ENCODE peak calls at places on chromosomes 11 and 22, in seven cellular contexts. One of them, this sample, is unnamed. For H3K9me3, the result is how much of the 10 kb centered on the place peaks cover.

GRCh38 chr11:67466367-67466766 is 2.7 kb downstream of the TMEM134 start:
- DNase-seq in hepatocyte: no peak
- DNase-seq in K562: no peak
- DNase-seq in GM23248: no peak
- DNase-seq in PC-3: no peak
- DNase-seq in mammary epithelial cell: no peak
- DNase-seq in fibroblast of lung: no peak
- DNase-seq in this sample: no peak

GRCh38 chr11:88418508-88418907 is 81.0 kb upstream of the CTSC start:
- DNase-seq in GM23248: no peak
- DNase-seq in hepatocyte: no peak
- DNase-seq in mammary epithelial cell: peak
- DNase-seq in K562: no peak
- DNase-seq in fibroblast of lung: no peak
- DNase-seq in PC-3: peak
- DNase-seq in this sample: no peak

GRCh38 chr11:102722804-102723203 is 1.9 kb downstream of the MMP8 start:
- DNase-seq in PC-3: no peak
- DNase-seq in fibroblast of lung: no peak
- DNase-seq in K562: no peak
- DNase-seq in mammary epithelial cell: no peak
- DNase-seq in GM23248: no peak
- DNase-seq in hepatocyte: no peak
- DNase-seq in this sample: no peak

GRCh38 chr11:16034074-16034473 is 322.3 kb downstream of the SOX6 start:
- DNase-seq in PC-3: no peak
- DNase-seq in hepatocyte: no peak
- DNase-seq in fibroblast of lung: no peak
- DNase-seq in K562: no peak
- DNase-seq in GM23248: no peak
- DNase-seq in mammary epithelial cell: no peak
- DNase-seq in this sample: no peak

GRCh38 chr22:22721681-22722309 is 77.4 kb downstream of the GGTLC2 start:
- DNase-seq in GM23248: peak
- DNase-seq in fibroblast of lung: peak
- DNase-seq in hepatocyte: peak
- DNase-seq in mammary epithelial cell: peak
- DNase-seq in K562: no peak
- DNase-seq in PC-3: peak
- DNase-seq in this sample: peak

GRCh38 chr11:117409511-117409910 is 81.9 kb downstream of the CEP164 start:
- DNase-seq in PC-3: no peak
- DNase-seq in K562: no peak
- DNase-seq in fibroblast of lung: no peak
- DNase-seq in mammary epithelial cell: no peak
- DNase-seq in GM23248: no peak
- DNase-seq in hepatocyte: no peak
- DNase-seq in this sample: no peak

GRCh38 chr22:41526802-41527799 is 17.2 kb downstream of the POLR3H start:
- DNase-seq in hepatocyte: peak
- DNase-seq in fibroblast of lung: no peak
- DNase-seq in mammary epithelial cell: no peak
- DNase-seq in PC-3: peak
- DNase-seq in K562: peak
- DNase-seq in GM23248: peak
- DNase-seq in this sample: no peak

GRCh38 chr11:86209806-86210657 is 34.5 kb upstream of the EED start:
- DNase-seq in PC-3: no peak
- DNase-seq in K562: no peak
- DNase-seq in fibroblast of lung: no peak
- DNase-seq in hepatocyte: peak
- DNase-seq in GM23248: no peak
- DNase-seq in mammary epithelial cell: no peak
- DNase-seq in this sample: no peak

GRCh38 chr11:34174411-34175041 is 69.1 kb downstream of the NAT10 start:
- DNase-seq in fibroblast of lung: peak
- DNase-seq in GM23248: peak
- DNase-seq in K562: peak
- DNase-seq in PC-3: peak
- DNase-seq in mammary epithelial cell: peak
- DNase-seq in hepatocyte: peak
- DNase-seq in this sample: no peak

GRCh38 chr22:19431641-19432091 is at the start of gene HIRA:
- DNase-seq in hepatocyte: peak
- DNase-seq in fibroblast of lung: peak
- DNase-seq in GM23248: peak
- DNase-seq in PC-3: peak
- DNase-seq in mammary epithelial cell: peak
- DNase-seq in K562: peak
- DNase-seq in this sample: peak

GRCh38 chr22:47374273-47374771 is 611.9 kb downstream of the TBC1D22A start:
- DNase-seq in hepatocyte: no peak
- DNase-seq in K562: no peak
- DNase-seq in PC-3: no peak
- DNase-seq in fibroblast of lung: no peak
- DNase-seq in GM23248: no peak
- DNase-seq in mammary epithelial cell: no peak
- DNase-seq in this sample: no peak
- H3K9me3 ChIP-seq in hepatocyte: under half
- H3K9me3 ChIP-seq in K562: under half
- H3K9me3 ChIP-seq in PC-3: under half
- H3K9me3 ChIP-seq in fibroblast of lung: under half
- H3K9me3 ChIP-seq in GM23248: under half
- H3K9me3 ChIP-seq in mammary epithelial cell: under half
- H3K9me3 ChIP-seq in this sample: under half

DNA sequence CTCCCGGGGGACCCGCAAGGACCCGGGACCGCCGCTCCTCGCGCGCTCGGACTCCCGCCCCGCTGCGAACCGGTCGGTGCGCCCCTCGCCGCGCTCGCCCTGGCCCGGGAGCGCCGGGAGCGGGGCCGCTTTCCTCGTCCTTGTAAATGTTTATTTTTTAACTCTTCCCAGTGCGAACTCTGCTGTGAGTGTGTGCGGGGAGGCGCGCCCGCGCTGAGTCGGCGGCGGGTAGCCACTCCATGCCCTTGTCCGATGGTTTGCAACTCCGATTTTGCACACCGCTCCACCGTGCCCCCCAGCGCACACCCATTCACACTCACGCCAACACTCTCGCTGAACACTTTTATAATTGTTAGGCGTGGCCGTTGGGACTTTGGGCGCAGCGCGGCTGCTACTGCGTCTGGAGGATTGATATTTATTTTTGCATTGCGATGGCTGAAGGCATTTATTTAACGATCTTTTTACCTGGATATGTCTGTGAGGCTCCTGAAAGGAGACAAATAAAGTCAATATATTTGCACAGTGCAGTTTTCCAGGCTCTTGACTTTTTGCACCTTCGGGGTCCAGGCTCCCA is 1.0 kb downstream of the C11orf96 start:
- DNase-seq in mammary epithelial cell: no peak
- DNase-seq in hepatocyte: no peak
- DNase-seq in PC-3: peak
- DNase-seq in GM23248: peak
- DNase-seq in fibroblast of lung: peak
- DNase-seq in K562: no peak
- DNase-seq in this sample: no peak
- TF ChIP-seq EZH2 in mammary epithelial cell: peak
- TF ChIP-seq EZH2 in hepatocyte: peak
- TF ChIP-seq EZH2 in PC-3: peak
- TF ChIP-seq EZH2 in GM23248: peak
- TF ChIP-seq EZH2 in fibroblast of lung: peak
- TF ChIP-seq EZH2 in K562: no peak
- TF ChIP-seq EZH2 in this sample: peak

DNA sequence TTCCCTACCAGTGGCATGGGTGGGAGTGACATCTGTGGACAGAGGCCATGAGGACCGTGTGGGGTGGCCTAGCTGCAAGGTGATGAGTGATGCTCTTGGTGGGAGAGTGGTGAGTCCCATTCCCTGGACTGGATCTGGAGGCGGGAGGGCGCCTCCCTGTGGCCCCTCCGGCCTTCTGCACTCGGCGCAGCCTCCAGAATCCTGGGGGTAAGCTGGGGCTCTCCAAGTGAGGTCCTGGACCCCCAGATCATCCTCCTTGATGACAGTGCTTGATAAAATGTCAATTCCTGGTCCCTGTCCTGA is 32.3 kb upstream of the PRR5 start:
- DNase-seq in K562: peak
- DNase-seq in GM23248: peak
- DNase-seq in PC-3: no peak
- DNase-seq in hepatocyte: no peak
- DNase-seq in fibroblast of lung: no peak
- DNase-seq in mammary epithelial cell: no peak
- DNase-seq in this sample: no peak
- H3K4me2 ChIP-seq in K562: no peak
- H3K4me2 ChIP-seq in GM23248: peak
- H3K4me2 ChIP-seq in PC-3: no peak
- H3K4me2 ChIP-seq in hepatocyte: peak
- H3K4me2 ChIP-seq in fibroblast of lung: no peak
- H3K4me2 ChIP-seq in mammary epithelial cell: no peak
- H3K4me2 ChIP-seq in this sample: no peak

DNA sequence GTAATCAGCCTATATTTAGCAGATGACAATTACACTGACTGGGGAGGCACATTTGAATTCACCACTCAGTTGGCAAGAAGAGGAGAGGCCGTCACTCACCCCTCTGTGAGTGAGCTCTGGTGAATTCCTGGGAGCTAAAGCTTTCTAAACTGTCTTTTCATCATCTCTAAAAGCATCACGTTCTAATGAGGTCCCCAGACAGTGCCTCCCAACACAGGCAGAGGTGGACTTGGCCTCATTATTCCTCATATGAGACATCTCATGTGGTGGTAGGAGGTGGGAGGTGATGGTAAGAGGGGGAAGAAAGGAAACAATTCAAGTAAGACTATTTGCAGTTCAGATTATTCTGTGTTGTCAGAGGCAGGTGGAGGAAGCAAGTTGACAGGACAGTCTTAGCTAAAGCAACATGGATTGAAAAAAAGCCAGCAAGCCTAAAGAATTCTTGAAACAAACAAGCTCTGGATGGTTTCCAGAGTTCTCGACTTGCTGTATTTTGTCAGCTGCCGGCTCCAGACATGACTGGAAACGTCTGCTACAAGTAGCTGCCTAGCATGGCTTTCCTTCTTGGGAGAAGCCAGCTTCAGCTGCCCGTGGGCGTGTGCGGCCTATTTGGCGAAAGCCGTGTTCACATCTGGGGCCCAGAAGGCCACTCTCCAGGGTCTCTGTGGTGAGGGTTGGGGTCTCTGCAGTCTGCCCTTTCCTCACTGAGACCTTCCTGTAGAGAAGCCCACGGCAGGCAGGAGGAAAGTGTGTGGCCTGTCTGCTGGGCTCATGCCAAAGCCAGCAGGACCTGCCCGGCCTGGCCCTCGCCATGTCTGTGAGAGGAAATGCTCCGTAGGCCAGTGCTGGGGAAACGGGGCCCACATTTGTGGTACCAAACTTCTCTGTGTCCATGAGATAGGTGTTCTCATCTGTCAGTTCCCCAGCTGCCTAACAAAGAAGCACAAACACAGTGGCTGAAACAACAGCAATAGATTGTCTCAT is 772.0 kb downstream of the TBC1D22A start:
- DNase-seq in mammary epithelial cell: no peak
- DNase-seq in PC-3: no peak
- DNase-seq in K562: no peak
- DNase-seq in fibroblast of lung: no peak
- DNase-seq in hepatocyte: no peak
- DNase-seq in GM23248: no peak
- DNase-seq in this sample: no peak
- H3K9me3 ChIP-seq in mammary epithelial cell: under half
- H3K9me3 ChIP-seq in PC-3: under half
- H3K9me3 ChIP-seq in K562: under half
- H3K9me3 ChIP-seq in fibroblast of lung: under half
- H3K9me3 ChIP-seq in hepatocyte: under half
- H3K9me3 ChIP-seq in GM23248: under half
- H3K9me3 ChIP-seq in this sample: under half

GRCh38 chr11:2927493-2927800 is 1.8 kb downstream of the PHLDA2 start:
- DNase-seq in mammary epithelial cell: no peak
- DNase-seq in fibroblast of lung: no peak
- DNase-seq in hepatocyte: no peak
- DNase-seq in K562: no peak
- DNase-seq in GM23248: no peak
- DNase-seq in PC-3: no peak
- DNase-seq in this sample: no peak

GRCh38 chr11:2927851-2928604 is 1.2 kb downstream of the PHLDA2 start:
- DNase-seq in hepatocyte: no peak
- DNase-seq in PC-3: peak
- DNase-seq in GM23248: peak
- DNase-seq in mammary epithelial cell: peak
- DNase-seq in fibroblast of lung: peak
- DNase-seq in K562: peak
- DNase-seq in this sample: no peak

GRCh38 chr11:2929880-2930704 is 872 bp upstream of the PHLDA2 start:
- DNase-seq in hepatocyte: peak
- DNase-seq in K562: peak
- DNase-seq in mammary epithelial cell: peak
- DNase-seq in GM23248: peak
- DNase-seq in PC-3: peak
- DNase-seq in fibroblast of lung: peak
- DNase-seq in this sample: no peak

GRCh38 chr11:2929511-2929879 is 275 bp upstream of the PHLDA2 start:
- DNase-seq in K562: peak
- DNase-seq in hepatocyte: peak
- DNase-seq in PC-3: peak
- DNase-seq in mammary epithelial cell: peak
- DNase-seq in fibroblast of lung: peak
- DNase-seq in GM23248: peak
- DNase-seq in this sample: peak

GRCh38 chr11:2928605-2929510 is at the start of gene PHLDA2:
- DNase-seq in fibroblast of lung: peak
- DNase-seq in K562: peak
- DNase-seq in mammary epithelial cell: peak
- DNase-seq in PC-3: peak
- DNase-seq in GM23248: peak
- DNase-seq in hepatocyte: peak
- DNase-seq in this sample: peak
- TF ChIP-seq EZH2 in fibroblast of lung: no peak
- TF ChIP-seq EZH2 in K562: no peak
- TF ChIP-seq EZH2 in mammary epithelial cell: no peak
- TF ChIP-seq EZH2 in PC-3: no peak
- TF ChIP-seq EZH2 in GM23248: no peak
- TF ChIP-seq EZH2 in hepatocyte: no peak
- TF ChIP-seq EZH2 in this sample: no peak

This sample was measured in astrocyte.